ENCODE peak calls at places on chromosomes 13 and 19, in seven cellular contexts. W is A549, T is stomach, J is suprapubic skin, U is IMR-90, I is heart left ventricle, V is esophagus muscularis mucosa. M is an unnamed sample.

GRCh38 chr19:16087940-16088339 is 11.6 kb downstream of the TPM4 start:
- DNase-seq in U (no peak), W (no peak), J (no peak), T (no peak), I (no peak), V (peak), M (no peak)

GRCh38 chr13:42594577-42595571 is 20.9 kb downstream of the TNFSF11 start:
- DNase-seq in U (peak), W (peak), T (peak), V (no peak), J (no peak), I (peak), M (peak)

GRCh38 chr19:51607077-51607476 is 23.1 kb downstream of the SIGLEC5 start:
- DNase-seq in J (no peak), I (no peak), W (no peak), U (no peak), T (no peak), V (peak), M (no peak)

GRCh38 chr19:40594657-40595077 is 6.5 kb upstream of the LTBP4 start:
- DNase-seq in U (peak), T (no peak), I (no peak), W (peak), J (no peak), V (no peak), M (no peak)

GRCh38 chr19:47129579-47129978 is 1.1 kb upstream of the SAE1 start:
- DNase-seq in W (no peak), U (no peak), I (no peak), J (no peak), T (no peak), V (no peak), M (no peak)

GRCh38 chr13:45040626-45041025 is 51.3 kb downstream of the GPALPP1 start:
- DNase-seq in V (no peak), T (no peak), U (no peak), J (no peak), I (no peak), W (no peak), M (no peak)

GRCh38 chr19:56333506-56333905 is 18.9 kb upstream of the ZSCAN5A start:
- DNase-seq in J (no peak), V (no peak), W (peak), T (peak), U (peak), I (no peak), M (no peak)

GRCh38 chr13:26377038-26377437 is 123.1 kb downstream of the CDK8 start:
- DNase-seq in V (no peak), I (no peak), T (no peak), W (peak), U (peak), J (no peak), M (no peak)

GRCh38 chr19:45419396-45419795 is 4.3 kb downstream of the ERCC1 start:
- DNase-seq in V (no peak), U (no peak), W (no peak), T (no peak), J (no peak), I (peak), M (no peak)

GRCh38 chr19:10816691-10817090 is 19.3 kb downstream of the TMED1 start:
- DNase-seq in I (no peak), U (no peak), V (no peak), W (no peak), T (no peak), J (no peak), M (no peak)

GRCh38 chr19:4523306-4524110 is 5.2 kb upstream of the PLIN4 start:
- DNase-seq in V (no peak), J (peak), T (peak), I (no peak), U (peak), W (peak), M (peak)

GRCh38 chr19:16205205-16206045 is 7.7 kb downstream of the AP1M1 start:
- DNase-seq in U (no peak), V (no peak), J (no peak), W (no peak), I (no peak), T (no peak), M (no peak)

GRCh38 chr19:50264483-50265186 is 61.2 kb downstream of the MYH14 start:
- DNase-seq in I (no peak), J (no peak), T (no peak), U (no peak), W (peak), V (no peak), M (no peak)

GRCh38 chr19:38031423-38031770 is 124.4 kb downstream of the SIPA1L3 start:
- DNase-seq in T (no peak), I (no peak), J (no peak), V (no peak), W (no peak), U (peak), M (no peak)

GRCh38 chr19:58096884-58097283 is 1.1 kb downstream of the ZSCAN18 start:
- DNase-seq in J (no peak), V (no peak), W (no peak), I (no peak), T (no peak), U (no peak), M (no peak)

GRCh38 chr13:50244913-50245574 is 229.8 kb downstream of the KCNRG start:
- DNase-seq in U (peak), T (peak), J (no peak), I (no peak), V (no peak), W (peak), M (no peak)

GRCh38 chr19:15944401-15944800 is 4.4 kb upstream of the OR10H4 start:
- DNase-seq in V (no peak), I (no peak), T (no peak), J (no peak), U (no peak), W (no peak), M (no peak)

GRCh38 chr13:113846639-113847318 is 17.1 kb downstream of the GAS6 start:
- DNase-seq in I (no peak), V (no peak), J (peak), U (no peak), W (no peak), T (no peak), M (no peak)

GRCh38 chr13:51033431-51034185 is 77.5 kb downstream of the C13orf42 start:
- DNase-seq in V (peak), U (no peak), W (no peak), I (no peak), J (no peak), T (no peak), M (no peak)

GRCh38 chr13:29594710-29595379 is 643 bp downstream of the SLC7A1 start:
- DNase-seq in I (peak), W (peak), V (peak), J (peak), T (peak), U (peak), M (peak)

GRCh38 chr19:13668964-13669363 is 95.4 kb upstream of the MRI1 start:
- DNase-seq in I (no peak), W (no peak), U (no peak), V (no peak), J (no peak), T (no peak), M (no peak)

GRCh38 chr19:46408611-46409039 is 4.7 kb downstream of the CCDC8 start:
- DNase-seq in J (no peak), U (peak), T (peak), W (no peak), V (no peak), I (peak), M (no peak)

GRCh38 chr19:41861098-41861768 is 1.2 kb downstream of the RPS19 start:
- DNase-seq in I (no peak), U (no peak), W (no peak), V (no peak), T (no peak), J (no peak), M (no peak)

GRCh38 chr13:32176696-32177095 is 138.5 kb downstream of the ZAR1L start:
- DNase-seq in I (no peak), J (no peak), W (no peak), T (no peak), V (no peak), U (no peak), M (no peak)

GRCh38 chr13:24183741-24184182 is 23.2 kb downstream of the SPATA13 start:
- DNase-seq in I (no peak), V (peak), T (no peak), U (no peak), W (no peak), J (no peak), M (no peak)
- TF ChIP-seq POLR2A in I (no peak), V (no peak), T (no peak), U (no peak), W (no peak), J (no peak), M (no peak)

DNA sequence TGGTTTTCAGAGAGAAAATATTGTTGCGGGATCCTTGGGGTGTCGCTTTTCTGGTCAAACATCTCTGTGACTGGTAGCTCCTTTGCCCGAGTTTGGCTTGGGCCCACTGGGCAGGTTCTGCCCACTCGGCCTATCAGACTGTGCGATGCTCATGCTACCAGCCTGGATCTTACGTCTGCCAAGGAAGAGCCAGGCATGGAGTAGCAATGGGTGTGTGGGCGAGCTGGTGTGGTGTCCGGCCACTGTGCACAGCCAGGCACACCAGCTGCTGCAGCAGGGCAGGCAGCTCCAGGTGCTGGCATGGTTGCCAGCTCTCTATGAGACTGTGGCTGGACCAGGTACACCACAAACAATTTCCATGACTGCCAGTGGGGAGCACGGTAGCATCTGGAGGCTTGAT is 1351.8 kb upstream of the PCDH20 start:
- DNase-seq in T (no peak), U (no peak), V (no peak), I (no peak), W (no peak), J (no peak), M (no peak)
- TF ChIP-seq CTCF in T (no peak), U (no peak), V (no peak), I (no peak), W (no peak), J (no peak), M (no peak)

GRCh38 chr13:63435668-63436275 is 2020.1 kb upstream of the PCDH20 start:
- DNase-seq in J (no peak), V (no peak), U (peak), W (no peak), T (no peak), I (no peak), M (no peak)
- H3K4me3 ChIP-seq in J (no peak), V (no peak), U (no peak), W (no peak), T (no peak), I (no peak), M (no peak)

DNA sequence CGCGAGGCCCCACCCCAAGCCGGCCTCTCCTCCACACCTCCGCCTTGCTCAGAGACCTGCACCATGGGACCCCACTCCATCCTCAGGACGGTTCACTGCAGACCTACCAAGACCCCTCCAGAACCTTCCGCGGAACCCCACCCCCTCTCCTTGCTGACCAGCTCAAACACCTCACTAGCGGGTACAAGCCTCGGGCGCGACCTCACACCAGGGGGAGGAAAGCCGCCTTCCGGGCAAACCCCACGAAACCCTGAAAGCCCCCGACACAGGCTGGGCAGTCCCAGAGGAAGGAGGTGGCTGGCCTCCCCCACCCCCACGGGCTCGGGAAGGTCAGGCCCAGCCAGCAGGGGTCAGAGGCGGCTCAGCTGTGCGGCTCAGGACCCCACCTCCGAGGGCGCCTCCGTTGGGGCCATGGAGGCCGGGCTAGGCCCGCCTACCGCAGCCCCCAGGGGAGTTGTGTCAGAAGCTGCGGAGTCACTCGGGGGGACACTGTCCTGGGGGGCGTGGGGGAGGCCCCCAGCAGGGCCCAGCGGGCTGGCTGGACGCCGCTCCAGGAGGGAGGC is 9.8 kb downstream of the GRIN3B start:
- DNase-seq in J (no peak), W (no peak), I (no peak), V (no peak), U (no peak), T (no peak), M (no peak)
- TF ChIP-seq POLR2A in J (no peak), W (no peak), I (no peak), V (no peak), U (no peak), T (no peak), M (no peak)

DNA sequence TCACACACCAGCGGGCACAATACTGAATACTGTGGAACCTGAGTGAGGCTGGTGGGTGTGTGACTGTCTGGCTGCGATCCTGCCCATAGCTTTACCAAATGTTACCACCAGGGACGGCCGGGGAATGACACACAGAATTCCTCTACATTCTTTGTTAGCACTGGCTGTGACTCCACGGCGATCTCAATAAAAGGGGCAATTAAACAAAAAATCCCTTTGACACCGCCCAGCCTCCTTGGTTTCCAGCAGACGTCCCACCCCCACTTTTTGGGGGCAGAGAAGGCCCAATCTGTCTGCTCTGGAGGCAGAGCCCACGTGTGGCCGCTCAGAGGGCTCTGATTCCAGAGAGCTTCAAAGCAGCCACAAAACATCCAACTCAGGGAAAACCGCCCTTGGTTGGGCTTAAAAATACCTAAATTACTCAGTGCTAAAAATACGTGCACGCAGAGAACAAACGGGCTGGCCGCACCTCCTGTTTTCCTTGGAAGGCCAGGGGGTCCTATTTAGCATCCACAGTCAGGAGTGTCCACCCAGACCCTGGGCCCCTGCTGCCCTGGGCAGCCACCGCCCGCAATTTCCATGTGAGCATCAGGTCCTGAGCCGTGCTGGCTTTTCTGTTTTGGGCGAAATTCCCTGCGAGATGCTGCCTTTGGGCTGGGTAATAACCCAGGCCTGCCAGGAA is 47.8 kb downstream of the GADD45B start:
- DNase-seq in J (no peak), T (no peak), I (no peak), V (no peak), W (peak), U (peak), M (no peak)
- TF ChIP-seq CTCF in J (peak), T (no peak), I (no peak), V (peak), W (no peak), U (peak), M (no peak)

DNA sequence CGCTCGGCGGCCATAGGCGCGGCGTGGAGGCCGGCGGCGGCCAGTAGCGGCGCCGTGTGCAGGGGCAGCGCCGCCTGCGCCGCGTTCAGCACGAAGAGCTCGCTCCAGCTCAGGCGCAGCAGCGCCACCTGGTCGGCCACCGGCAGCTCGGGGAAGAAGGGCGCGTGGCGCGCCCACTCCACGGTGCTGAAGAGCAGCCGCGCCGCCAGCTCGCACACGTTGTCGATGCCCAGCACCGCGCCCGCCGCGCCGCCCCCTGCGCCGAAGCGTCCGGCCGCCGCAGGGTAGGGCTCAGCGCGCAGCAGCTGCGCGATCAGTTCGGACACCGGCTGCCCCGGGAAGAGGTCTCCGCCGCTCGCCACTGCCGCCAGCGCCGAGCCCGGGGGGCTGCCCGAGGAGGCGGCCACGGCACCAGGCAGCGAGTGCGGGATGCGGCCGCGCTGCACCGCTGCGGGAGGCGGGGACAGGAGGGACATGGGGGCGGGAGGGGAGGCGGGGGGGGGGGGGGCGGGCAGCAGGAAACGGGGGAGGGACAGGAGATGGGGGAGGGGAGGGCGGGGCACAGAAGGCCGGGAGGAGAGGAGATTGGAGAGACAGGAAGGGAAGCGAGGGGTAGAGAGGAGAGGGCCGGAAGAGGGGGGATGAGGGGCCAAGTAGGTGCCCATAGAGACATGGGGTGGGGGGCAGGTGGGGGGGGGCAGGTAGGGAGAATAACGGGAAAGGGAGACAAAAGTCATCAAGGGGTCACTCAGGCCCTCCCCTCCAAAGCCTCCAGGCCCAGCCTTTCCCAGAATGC is 9.8 kb downstream of the OCEL1 start:
- DNase-seq in W (no peak), T (peak), V (no peak), U (peak), I (peak), J (no peak), M (no peak)
- H3K4me3 ChIP-seq in W (peak), T (peak), V (peak), U (peak), I (peak), J (peak), M (no peak)

GRCh38 chr19:36850646-36851442 is at the start of gene ZNF345:
- DNase-seq in T (peak), J (peak), W (peak), U (peak), V (peak), I (peak), M (peak)
- TF ChIP-seq POLR2A in T (no peak), J (peak), W (no peak), U (peak), V (peak), I (no peak), M (no peak)

M was measured in lower leg skin.